ENCODE peak calls at places on chromosomes 6 and 20, in seven cellular contexts. One of them, this sample, is unnamed.

GRCh38 chr6:52261229-52261628 is 16.9 kb upstream of the IL17F start:
- DNase-seq in SIG-M5: no peak
- DNase-seq in NCI-H1092 treated with DMSO at 0.1 percent for 48 hours: no peak
- DNase-seq in GM19239: no peak
- DNase-seq in NCI-H1417: no peak
- DNase-seq in heart right ventricle: no peak
- DNase-seq in HTR-8/SVneo: peak
- DNase-seq in this sample: no peak

GRCh38 chr20:33689973-33690372 is 3.8 kb upstream of the E2F1 start:
- DNase-seq in heart right ventricle: no peak
- DNase-seq in GM19239: no peak
- DNase-seq in NCI-H1092 treated with DMSO at 0.1 percent for 48 hours: no peak
- DNase-seq in HTR-8/SVneo: peak
- DNase-seq in SIG-M5: peak
- DNase-seq in NCI-H1417: no peak
- DNase-seq in this sample: no peak

GRCh38 chr6:46832816-46833215 is 39.6 kb downstream of the MEP1A start:
- DNase-seq in NCI-H1092 treated with DMSO at 0.1 percent for 48 hours: no peak
- DNase-seq in heart right ventricle: no peak
- DNase-seq in NCI-H1417: peak
- DNase-seq in SIG-M5: no peak
- DNase-seq in GM19239: no peak
- DNase-seq in HTR-8/SVneo: no peak
- DNase-seq in this sample: no peak

GRCh38 chr6:124953808-124954207 is 8.4 kb upstream of the RNF217 start:
- DNase-seq in HTR-8/SVneo: no peak
- DNase-seq in NCI-H1092 treated with DMSO at 0.1 percent for 48 hours: no peak
- DNase-seq in GM19239: no peak
- DNase-seq in NCI-H1417: no peak
- DNase-seq in SIG-M5: no peak
- DNase-seq in heart right ventricle: no peak
- DNase-seq in this sample: no peak

GRCh38 chr20:47792021-47792618 is 6.8 kb upstream of the SULF2 start:
- DNase-seq in GM19239: no peak
- DNase-seq in NCI-H1417: no peak
- DNase-seq in HTR-8/SVneo: peak
- DNase-seq in heart right ventricle: peak
- DNase-seq in NCI-H1092 treated with DMSO at 0.1 percent for 48 hours: peak
- DNase-seq in SIG-M5: no peak
- DNase-seq in this sample: peak

GRCh38 chr6:72580281-72580940 is 41.5 kb upstream of the KCNQ5 start:
- DNase-seq in NCI-H1417: peak
- DNase-seq in GM19239: peak
- DNase-seq in NCI-H1092 treated with DMSO at 0.1 percent for 48 hours: peak
- DNase-seq in HTR-8/SVneo: peak
- DNase-seq in SIG-M5: peak
- DNase-seq in heart right ventricle: no peak
- DNase-seq in this sample: peak

GRCh38 chr6:39075010-39075738 is 26.6 kb downstream of the GLP1R start:
- DNase-seq in SIG-M5: no peak
- DNase-seq in heart right ventricle: no peak
- DNase-seq in GM19239: no peak
- DNase-seq in NCI-H1092 treated with DMSO at 0.1 percent for 48 hours: no peak
- DNase-seq in NCI-H1417: peak
- DNase-seq in HTR-8/SVneo: no peak
- DNase-seq in this sample: no peak

GRCh38 chr6:29791162-29791561 is 36.5 kb upstream of the HLA-G start:
- DNase-seq in HTR-8/SVneo: no peak
- DNase-seq in GM19239: no peak
- DNase-seq in NCI-H1417: no peak
- DNase-seq in SIG-M5: no peak
- DNase-seq in heart right ventricle: no peak
- DNase-seq in NCI-H1092 treated with DMSO at 0.1 percent for 48 hours: no peak
- DNase-seq in this sample: no peak

GRCh38 chr6:106098383-106099234 is 12.5 kb downstream of the PRDM1 start:
- DNase-seq in GM19239: no peak
- DNase-seq in heart right ventricle: peak
- DNase-seq in HTR-8/SVneo: no peak
- DNase-seq in SIG-M5: no peak
- DNase-seq in NCI-H1092 treated with DMSO at 0.1 percent for 48 hours: no peak
- DNase-seq in NCI-H1417: no peak
- DNase-seq in this sample: no peak

GRCh38 chr20:51462566-51463276 is 79.8 kb downstream of the NFATC2 start:
- DNase-seq in heart right ventricle: peak
- DNase-seq in NCI-H1092 treated with DMSO at 0.1 percent for 48 hours: peak
- DNase-seq in HTR-8/SVneo: no peak
- DNase-seq in NCI-H1417: no peak
- DNase-seq in SIG-M5: no peak
- DNase-seq in GM19239: no peak
- DNase-seq in this sample: peak

GRCh38 chr6:139148557-139149220 is 13.8 kb downstream of the HECA start:
- DNase-seq in NCI-H1417: no peak
- DNase-seq in NCI-H1092 treated with DMSO at 0.1 percent for 48 hours: no peak
- DNase-seq in GM19239: no peak
- DNase-seq in SIG-M5: no peak
- DNase-seq in HTR-8/SVneo: no peak
- DNase-seq in heart right ventricle: no peak
- DNase-seq in this sample: no peak

GRCh38 chr6:35161265-35161664 is 20.1 kb upstream of the TCP11 start:
- DNase-seq in HTR-8/SVneo: no peak
- DNase-seq in GM19239: no peak
- DNase-seq in NCI-H1417: peak
- DNase-seq in NCI-H1092 treated with DMSO at 0.1 percent for 48 hours: no peak
- DNase-seq in SIG-M5: no peak
- DNase-seq in heart right ventricle: no peak
- DNase-seq in this sample: no peak

This sample was measured in NCI-H446 treated with DMSO at 0.1 percent for 48 hours.